ENCODE peak calls at places on chromosomes 2 and 18, in eight cellular contexts. One of them, this sample, is unnamed.

GRCh38 chr2:127201452-127201851 is 18.6 kb downstream of the CYP27C1 start:
- DNase-seq in left ventricle myocardium inferior: no peak
- DNase-seq in K562: no peak
- DNase-seq in cardiac muscle cell: no peak
- DNase-seq in A549: no peak
- DNase-seq in upper lobe of right lung: no peak
- DNase-seq in H9: peak; percentile 70
- DNase-seq in pancreas: no peak
- DNase-seq in this sample: peak; percentile 80

GRCh38 chr18:68466714-68467113 is 248.2 kb downstream of the TMX3 start:
- DNase-seq in left ventricle myocardium inferior: no peak
- DNase-seq in K562: no peak
- DNase-seq in cardiac muscle cell: no peak
- DNase-seq in A549: no peak
- DNase-seq in upper lobe of right lung: no peak
- DNase-seq in H9: no peak
- DNase-seq in pancreas: no peak
- DNase-seq in this sample: no peak

GRCh38 chr2:232477751-232478510 is 9.7 kb downstream of the ECEL1 start:
- DNase-seq in left ventricle myocardium inferior: no peak
- DNase-seq in K562: no peak
- DNase-seq in cardiac muscle cell: no peak
- DNase-seq in A549: no peak
- DNase-seq in upper lobe of right lung: peak; percentile 46
- DNase-seq in H9: peak; percentile 31
- DNase-seq in pancreas: no peak
- DNase-seq in this sample: peak; percentile 45

GRCh38 chr2:203551653-203552250 is 16.7 kb upstream of the RAPH1 start:
- DNase-seq in left ventricle myocardium inferior: no peak
- DNase-seq in K562: no peak
- DNase-seq in cardiac muscle cell: no peak
- DNase-seq in A549: no peak
- DNase-seq in upper lobe of right lung: no peak
- DNase-seq in H9: no peak
- DNase-seq in pancreas: no peak
- DNase-seq in this sample: no peak

GRCh38 chr18:6962571-6963451 is 154.8 kb downstream of the LAMA1 start:
- DNase-seq in left ventricle myocardium inferior: no peak
- DNase-seq in K562: no peak
- DNase-seq in cardiac muscle cell: no peak
- DNase-seq in A549: no peak
- DNase-seq in upper lobe of right lung: no peak
- DNase-seq in H9: no peak
- DNase-seq in pancreas: no peak
- DNase-seq in this sample: no peak

GRCh38 chr2:84865181-84865783 is 15.6 kb downstream of the TRABD2A start:
- DNase-seq in left ventricle myocardium inferior: no peak
- DNase-seq in K562: no peak
- DNase-seq in cardiac muscle cell: no peak
- DNase-seq in A549: peak; percentile 40
- DNase-seq in upper lobe of right lung: no peak
- DNase-seq in H9: no peak
- DNase-seq in pancreas: no peak
- DNase-seq in this sample: no peak

GRCh38 chr2:39608690-39609457 is 56.8 kb upstream of the TMEM178A start:
- DNase-seq in left ventricle myocardium inferior: no peak
- DNase-seq in K562: no peak
- DNase-seq in cardiac muscle cell: peak; percentile 19
- DNase-seq in A549: no peak
- DNase-seq in upper lobe of right lung: no peak
- DNase-seq in H9: no peak
- DNase-seq in pancreas: peak; percentile 44
- DNase-seq in this sample: no peak

GRCh38 chr2:95296036-95296435 is 1.1 kb upstream of the KCNIP3 start:
- DNase-seq in left ventricle myocardium inferior: no peak
- DNase-seq in K562: no peak
- DNase-seq in cardiac muscle cell: no peak
- DNase-seq in A549: no peak
- DNase-seq in upper lobe of right lung: no peak
- DNase-seq in H9: no peak
- DNase-seq in pancreas: no peak
- DNase-seq in this sample: no peak

GRCh38 chr2:203949228-203949627 is 12.7 kb downstream of the ICOS start:
- DNase-seq in left ventricle myocardium inferior: no peak
- DNase-seq in K562: no peak
- DNase-seq in cardiac muscle cell: no peak
- DNase-seq in A549: no peak
- DNase-seq in upper lobe of right lung: no peak
- DNase-seq in H9: no peak
- DNase-seq in pancreas: no peak
- DNase-seq in this sample: no peak

GRCh38 chr2:111123751-111124150 is 3.0 kb downstream of the BCL2L11 start:
- DNase-seq in left ventricle myocardium inferior: no peak
- DNase-seq in K562: no peak
- DNase-seq in cardiac muscle cell: no peak
- DNase-seq in A549: no peak
- DNase-seq in upper lobe of right lung: no peak
- DNase-seq in H9: no peak
- DNase-seq in pancreas: no peak
- DNase-seq in this sample: no peak

DNA sequence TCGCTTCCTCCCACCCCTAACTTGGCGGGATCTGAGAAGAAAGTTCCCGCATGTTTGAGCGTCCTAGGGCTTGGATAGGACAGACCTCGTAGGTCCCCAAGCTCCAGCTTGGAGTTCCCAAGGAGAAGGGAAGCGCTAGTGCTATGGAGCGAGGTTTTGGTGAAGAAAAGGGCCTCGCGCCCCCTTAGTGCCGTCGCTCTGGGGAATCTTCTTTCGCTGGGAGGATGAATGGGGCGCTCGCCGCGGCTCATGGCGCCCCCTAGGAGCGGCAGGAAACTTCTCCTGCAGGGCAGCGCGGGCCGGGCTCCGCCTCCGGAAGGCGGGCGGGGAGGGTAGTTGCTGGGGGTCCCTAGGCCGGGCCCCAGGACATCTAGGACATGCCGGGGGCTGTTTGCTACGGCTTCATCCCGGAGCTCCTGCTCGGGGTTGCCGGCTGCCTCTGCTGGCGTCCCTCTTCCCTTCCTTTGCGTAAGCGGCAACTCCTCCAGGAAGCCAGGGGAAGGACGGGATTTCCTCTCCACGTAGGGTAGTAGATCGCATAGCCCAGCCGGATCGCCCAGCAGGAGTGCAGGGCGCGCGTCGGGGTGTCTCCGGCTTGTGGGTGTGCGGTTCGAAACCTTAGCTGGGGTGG is 11.9 kb upstream of the SKOR2 start:
- DNase-seq in left ventricle myocardium inferior: no peak
- DNase-seq in K562: peak; percentile 12
- DNase-seq in cardiac muscle cell: no peak
- DNase-seq in A549: no peak
- DNase-seq in upper lobe of right lung: no peak
- DNase-seq in H9: peak; percentile 80
- DNase-seq in pancreas: no peak
- DNase-seq in this sample: peak; percentile 89
- TF ChIP-seq CTCF in left ventricle myocardium inferior: no peak
- TF ChIP-seq CTCF in K562: peak; percentile 40
- TF ChIP-seq CTCF in cardiac muscle cell: peak; percentile 25
- TF ChIP-seq CTCF in A549: peak; percentile 52
- TF ChIP-seq CTCF in upper lobe of right lung: no peak
- TF ChIP-seq CTCF in H9: peak; percentile 88
- TF ChIP-seq CTCF in pancreas: no peak
- TF ChIP-seq CTCF in this sample: peak; percentile 86

GRCh38 chr2:1643220-1643619 is 101.1 kb downstream of the PXDN start:
- DNase-seq in left ventricle myocardium inferior: no peak
- DNase-seq in K562: no peak
- DNase-seq in cardiac muscle cell: no peak
- DNase-seq in A549: no peak
- DNase-seq in upper lobe of right lung: no peak
- DNase-seq in H9: no peak
- DNase-seq in pancreas: no peak
- DNase-seq in this sample: no peak
- H3K27ac ChIP-seq in left ventricle myocardium inferior: no peak overlapping the region
- H3K27ac ChIP-seq in K562: no peak overlapping the region
- H3K27ac ChIP-seq in cardiac muscle cell: no peak overlapping the region
- H3K27ac ChIP-seq in A549: no peak overlapping the region
- H3K27ac ChIP-seq in upper lobe of right lung: no peak overlapping the region
- H3K27ac ChIP-seq in H9: no peak overlapping the region
- H3K27ac ChIP-seq in pancreas: no peak overlapping the region
- H3K27ac ChIP-seq in this sample: no peak overlapping the region

GRCh38 chr2:238874330-238875050 is 26.6 kb downstream of the TWIST2 start:
- DNase-seq in left ventricle myocardium inferior: no peak
- DNase-seq in K562: no peak
- DNase-seq in cardiac muscle cell: no peak
- DNase-seq in A549: no peak
- DNase-seq in upper lobe of right lung: no peak
- DNase-seq in H9: no peak
- DNase-seq in pancreas: no peak
- DNase-seq in this sample: peak; percentile 36
- TF ChIP-seq CTCF in left ventricle myocardium inferior: no peak
- TF ChIP-seq CTCF in K562: no peak
- TF ChIP-seq CTCF in cardiac muscle cell: peak; percentile 10
- TF ChIP-seq CTCF in A549: no peak
- TF ChIP-seq CTCF in upper lobe of right lung: no peak
- TF ChIP-seq CTCF in H9: no peak
- TF ChIP-seq CTCF in pancreas: no peak
- TF ChIP-seq CTCF in this sample: no peak

DNA sequence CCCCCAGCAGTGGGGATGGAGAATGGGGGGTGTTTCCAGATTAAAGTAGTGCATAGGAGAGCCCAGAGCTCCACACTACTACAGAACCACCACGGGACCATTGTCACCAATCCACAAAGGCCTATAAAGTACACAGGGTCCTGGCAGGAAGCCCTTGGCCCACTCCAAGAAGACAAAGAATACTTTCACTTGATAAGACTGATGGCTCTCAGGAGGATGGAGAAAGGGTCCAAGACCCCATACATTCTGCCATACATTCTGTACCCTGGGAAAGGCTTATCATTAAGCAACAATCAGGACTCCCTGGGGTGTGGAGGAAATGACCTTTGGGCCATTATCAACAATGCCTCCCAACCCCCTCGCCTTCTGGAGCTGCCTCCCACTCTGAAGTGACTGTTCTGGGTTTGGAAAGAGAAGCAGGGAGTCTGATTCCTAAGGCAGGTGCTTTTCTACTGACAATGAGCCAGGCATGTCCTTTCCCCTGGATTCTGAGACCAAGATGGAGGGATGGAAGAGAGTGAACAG is 85.4 kb downstream of the XDH start:
- DNase-seq in left ventricle myocardium inferior: no peak
- DNase-seq in K562: no peak
- DNase-seq in cardiac muscle cell: no peak
- DNase-seq in A549: no peak
- DNase-seq in upper lobe of right lung: no peak
- DNase-seq in H9: no peak
- DNase-seq in pancreas: no peak
- DNase-seq in this sample: peak; percentile 82
- H3K27ac ChIP-seq in left ventricle myocardium inferior: no peak overlapping the region
- H3K27ac ChIP-seq in K562: no peak overlapping the region
- H3K27ac ChIP-seq in cardiac muscle cell: no peak overlapping the region
- H3K27ac ChIP-seq in A549: no peak overlapping the region
- H3K27ac ChIP-seq in upper lobe of right lung: no peak overlapping the region
- H3K27ac ChIP-seq in H9: no peak overlapping the region
- H3K27ac ChIP-seq in pancreas: no peak overlapping the region
- H3K27ac ChIP-seq in this sample: no peak overlapping the region

DNA sequence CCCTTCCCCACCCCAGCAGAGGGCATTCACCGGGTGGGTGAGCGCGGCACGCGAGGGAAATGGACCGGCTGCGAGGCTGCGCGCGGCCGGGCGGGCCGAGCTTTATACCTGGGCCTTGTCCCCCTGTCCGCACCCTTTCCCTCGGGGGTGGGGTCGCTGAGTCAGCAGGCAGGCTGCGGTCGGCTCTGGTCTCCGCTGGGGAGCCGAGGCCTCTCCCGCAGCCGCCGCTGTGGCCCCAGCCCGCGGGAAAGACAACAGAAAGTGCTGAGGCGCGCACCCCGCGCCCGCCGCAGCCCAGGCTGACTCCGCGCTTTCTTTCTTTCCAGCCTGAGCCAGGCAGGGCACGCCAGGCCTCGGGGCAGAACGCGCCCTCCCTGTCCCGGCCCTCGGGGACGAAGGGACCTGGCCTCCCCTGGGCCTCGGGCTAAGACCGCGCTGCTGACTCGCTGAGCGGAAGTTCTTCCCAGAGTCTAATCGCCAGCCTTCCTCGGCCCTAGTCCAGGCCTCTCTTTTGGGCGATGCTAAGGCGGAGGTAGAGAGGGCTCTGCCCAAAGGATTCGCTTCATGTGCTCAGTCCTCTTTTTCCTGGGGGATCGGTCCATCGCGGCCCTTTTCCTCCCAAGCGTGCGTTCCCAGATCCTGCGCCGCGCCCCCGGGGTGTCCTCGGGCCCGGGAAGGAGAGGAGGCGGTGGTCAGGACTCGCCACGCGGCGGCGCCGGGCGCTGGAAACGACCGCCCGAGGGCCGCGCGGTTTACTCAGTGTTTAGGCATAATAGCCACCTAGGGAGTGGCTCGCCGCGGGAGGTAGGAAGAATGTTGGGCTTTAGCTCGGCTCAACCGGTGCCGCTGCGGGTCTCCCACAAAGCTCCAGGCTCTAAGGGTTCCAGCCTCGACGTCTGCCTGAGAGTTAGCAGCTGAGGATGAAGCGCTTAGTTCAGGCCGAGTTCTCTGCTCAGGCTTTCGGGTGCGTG is at the start of gene CRYBA2:
- DNase-seq in left ventricle myocardium inferior: no peak
- DNase-seq in K562: peak; percentile 42
- DNase-seq in cardiac muscle cell: no peak
- DNase-seq in A549: no peak
- DNase-seq in upper lobe of right lung: peak; percentile 66
- DNase-seq in H9: peak; percentile 47
- DNase-seq in pancreas: no peak
- DNase-seq in this sample: peak; percentile 78
- TF ChIP-seq CTCF in left ventricle myocardium inferior: no peak
- TF ChIP-seq CTCF in K562: no peak
- TF ChIP-seq CTCF in cardiac muscle cell: peak; percentile 30
- TF ChIP-seq CTCF in A549: no peak
- TF ChIP-seq CTCF in upper lobe of right lung: no peak
- TF ChIP-seq CTCF in H9: peak; percentile 30
- TF ChIP-seq CTCF in pancreas: no peak
- TF ChIP-seq CTCF in this sample: peak; percentile 42

DNA sequence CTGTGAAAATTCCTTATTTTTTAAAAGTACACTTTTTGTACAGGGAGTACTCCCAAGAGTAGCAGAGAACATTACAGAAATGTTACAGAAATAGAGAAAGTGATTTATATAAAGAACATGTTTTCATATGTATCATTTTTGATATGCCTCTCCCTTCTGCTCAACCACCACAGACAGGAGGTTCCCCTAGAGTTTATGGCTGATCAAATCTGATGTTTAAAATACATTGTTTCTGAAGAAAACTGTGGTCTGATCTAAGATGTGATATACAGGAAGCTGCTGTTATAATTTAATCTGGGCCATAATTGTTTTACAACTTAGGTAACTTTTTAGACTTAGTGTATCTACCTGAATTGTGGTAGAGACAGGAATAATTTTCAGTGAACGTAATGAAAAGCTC is 37.0 kb downstream of the STAT4 start:
- DNase-seq in left ventricle myocardium inferior: no peak
- DNase-seq in K562: no peak
- DNase-seq in cardiac muscle cell: no peak
- DNase-seq in A549: no peak
- DNase-seq in upper lobe of right lung: no peak
- DNase-seq in H9: no peak
- DNase-seq in pancreas: no peak
- DNase-seq in this sample: no peak
- H3K27ac ChIP-seq in left ventricle myocardium inferior: no peak overlapping the region
- H3K27ac ChIP-seq in K562: no peak overlapping the region
- H3K27ac ChIP-seq in cardiac muscle cell: no peak overlapping the region
- H3K27ac ChIP-seq in A549: no peak overlapping the region
- H3K27ac ChIP-seq in upper lobe of right lung: no peak overlapping the region
- H3K27ac ChIP-seq in H9: no peak overlapping the region
- H3K27ac ChIP-seq in pancreas: no peak overlapping the region
- H3K27ac ChIP-seq in this sample: no peak overlapping the region

This sample was measured in endodermal cell.